ENCODE peak calls at places on chromosomes 16 and 17, in nine cellular contexts. P is Right ventricle myocardium superior; F is GM23248; I is A673; O is stromal cell of bone marrow; E is MCF 10A; M is stomach; Q is activated CD4-positive, alpha-beta T cell treated with anti-CD3 and anti-CD28 coated beads, Interleukin-2, amount 10 ng/mL, durations not matched to agents 7 days and 5 days; V is osteocyte. W is an unnamed sample.

GRCh38 chr17:49438885-49439284 is 24.2 kb upstream of the PHB1 start:
- DNase-seq in O (no peak), E (no peak), F (no peak), Q (no peak), I (no peak), P (no peak), V (no peak), M (no peak), W (no peak)

GRCh38 chr16:54289242-54290051 is 2.9 kb upstream of the IRX3 start:
- DNase-seq in M (no peak), P (no peak), O (no peak), V (no peak), I (no peak), E (no peak), Q (no peak), F (no peak), W (no peak)

GRCh38 chr17:5042152-5043022 is 7.2 kb upstream of the SLC52A1 start:
- DNase-seq in P (no peak), Q (peak), E (peak), F (no peak), M (no peak), I (no peak), V (no peak), O (no peak), W (no peak)

GRCh38 chr17:36001862-36002603 is 680 bp upstream of the CCL15 start:
- DNase-seq in M (peak), P (no peak), E (no peak), Q (no peak), O (no peak), I (no peak), V (no peak), F (no peak), W (no peak)

GRCh38 chr16:17275076-17275732 is 195.6 kb downstream of the XYLT1 start:
- DNase-seq in F (peak), I (no peak), P (no peak), V (no peak), M (peak), E (no peak), Q (no peak), O (no peak), W (no peak)

GRCh38 chr17:8859029-8859803 is 8.3 kb downstream of the PIK3R6 start:
- DNase-seq in O (peak), V (no peak), E (peak), I (no peak), Q (no peak), P (no peak), M (no peak), F (peak), W (no peak)

GRCh38 chr16:84833542-84834402 is 14.0 kb downstream of the CRISPLD2 start:
- DNase-seq in I (no peak), V (no peak), P (no peak), O (no peak), Q (no peak), F (no peak), E (no peak), M (no peak), W (no peak)

GRCh38 chr16:1392826-1393225 is 21.7 kb downstream of the UNKL start:
- DNase-seq in V (no peak), M (no peak), E (no peak), Q (no peak), O (no peak), P (no peak), I (no peak), F (no peak), W (no peak)

GRCh38 chr17:76709077-76709950 is 1.5 kb downstream of the MXRA7 start:
- DNase-seq in E (peak), I (peak), O (peak), Q (no peak), M (peak), P (peak), V (peak), F (peak), W (peak)

GRCh38 chr17:62966426-62967110 is 533 bp downstream of the TANC2 start:
- DNase-seq in P (peak), O (no peak), E (peak), F (peak), V (no peak), Q (peak), M (peak), I (peak), W (no peak)

GRCh38 chr16:86224629-86225028 is 285.7 kb upstream of the FOXF1 start:
- DNase-seq in E (no peak), Q (no peak), O (no peak), I (no peak), V (no peak), M (no peak), P (no peak), F (no peak), W (no peak)

GRCh38 chr16:86202760-86203426 is 303.9 kb downstream of the IRF8 start:
- DNase-seq in O (no peak), F (no peak), V (no peak), Q (no peak), M (no peak), E (no peak), I (no peak), P (no peak), W (no peak)

W was measured in esophagus muscularis mucosa.